ENCODE peak calls at places on chromosomes 7 and 10, in six cellular contexts. G is HTR-8/SVneo, P is KG1, N is spleen, Y is lung microvascular endothelial cell, O is NCI-H460. R is an unnamed sample.

GRCh38 chr10:5268234-5268633 is 71.6 kb downstream of the AKR1C4 start:
- DNase-seq in P (no peak), G (no peak), O (no peak), N (no peak), Y (no peak), R (no peak)

GRCh38 chr7:22786290-22786932 is 36.2 kb downstream of the TOMM7 start:
- DNase-seq in Y (no peak), P (no peak), N (no peak), G (no peak), O (no peak), R (peak)

GRCh38 chr7:87216701-87217508 is 2.6 kb downstream of the TMEM243 start:
- DNase-seq in N (no peak), O (no peak), Y (peak), G (no peak), P (no peak), R (no peak)

GRCh38 chr10:101052285-101052684 is 9.5 kb upstream of the KAZALD1 start:
- DNase-seq in G (no peak), O (no peak), N (peak), P (no peak), Y (peak), R (no peak)

GRCh38 chr7:130352335-130353074 is 7.9 kb downstream of the CPA5 start:
- DNase-seq in G (no peak), O (no peak), N (no peak), P (no peak), Y (peak), R (no peak)

GRCh38 chr10:28970231-28970630 is 292.9 kb downstream of the BAMBI start:
- DNase-seq in G (no peak), N (no peak), Y (peak), P (no peak), O (no peak), R (no peak)

GRCh38 chr7:102044984-102045673 is 227.7 kb downstream of the CUX1 start:
- DNase-seq in G (peak), O (no peak), P (no peak), Y (peak), N (no peak), R (no peak)

GRCh38 chr10:95327367-95327766 is 36.6 kb upstream of the PDLIM1 start:
- DNase-seq in P (no peak), O (no peak), Y (peak), G (no peak), N (no peak), R (no peak)

GRCh38 chr7:102286237-102287081 is at the start of gene SH2B2:
- DNase-seq in Y (peak), G (peak), N (peak), O (peak), P (no peak), R (peak)

GRCh38 chr7:111511845-111512244 is 50.4 kb downstream of the IMMP2L start:
- DNase-seq in N (no peak), Y (no peak), G (no peak), P (no peak), O (no peak), R (no peak)

GRCh38 chr10:121469797-121470606 is 128.2 kb downstream of the FGFR2 start:
- DNase-seq in Y (no peak), O (no peak), P (no peak), N (no peak), G (no peak), R (no peak)

GRCh38 chr10:97759157-97759980 is 12.4 kb downstream of the SFRP5 start:
- DNase-seq in N (peak), Y (peak), G (peak), O (peak), P (no peak), R (peak)

GRCh38 chr7:91164948-91165845 is 99.0 kb upstream of the FZD1 start:
- DNase-seq in P (no peak), G (no peak), Y (no peak), N (no peak), O (no peak), R (no peak)

GRCh38 chr10:121595806-121596667 is 2.2 kb downstream of the FGFR2 start:
- DNase-seq in O (no peak), G (no peak), P (no peak), N (no peak), Y (no peak), R (no peak)

GRCh38 chr10:132309879-132310591 is 2.3 kb upstream of the STK32C start:
- DNase-seq in N (peak), G (no peak), O (no peak), P (no peak), Y (no peak), R (no peak)

GRCh38 chr7:106542550-106543220 is 118.3 kb downstream of the CCDC71L start:
- DNase-seq in O (peak), Y (peak), N (no peak), G (peak), P (peak), R (peak)

GRCh38 chr10:121466424-121466823 is 131.8 kb downstream of the FGFR2 start:
- DNase-seq in Y (no peak), N (no peak), G (no peak), P (no peak), O (no peak), R (no peak)

GRCh38 chr10:29669149-29669548 is 34.4 kb upstream of the SVIL start:
- DNase-seq in O (no peak), N (no peak), G (no peak), Y (peak), P (no peak), R (no peak)

GRCh38 chr10:59904431-59905065 is 1.8 kb downstream of the CCDC6 start:
- DNase-seq in N (no peak), P (no peak), O (no peak), G (no peak), Y (no peak), R (no peak)

GRCh38 chr7:159026271-159027047 is 118.2 kb downstream of the VIPR2 start:
- DNase-seq in Y (no peak), O (no peak), G (no peak), P (no peak), N (no peak), R (no peak)

GRCh38 chr7:84193787-84194186 is 802 bp downstream of the SEMA3A start:
- DNase-seq in N (no peak), Y (peak), P (no peak), O (no peak), G (no peak), R (no peak)

GRCh38 chr10:10865303-10865702 is 152.4 kb upstream of the CELF2 start:
- DNase-seq in Y (no peak), N (no peak), P (no peak), G (no peak), O (no peak), R (no peak)

R was measured in HepG2.